ENCODE peak calls at places on chromosomes 1 and 21, in six cellular contexts. One of them, this sample, is unnamed.

GRCh38 chr1:46622341-46622740 is 5.7 kb upstream of the MOB3C start:
- DNase-seq in heart right ventricle: no peak
- DNase-seq in fibroblast of lung: no peak
- DNase-seq in fibroblast of mammary gland: peak
- DNase-seq in Panc1: no peak
- DNase-seq in GM23338: peak
- DNase-seq in this sample: peak

GRCh38 chr1:46673749-46674182 is 2.1 kb downstream of the TEX38 start:
- DNase-seq in GM23338: no peak
- DNase-seq in Panc1: no peak
- DNase-seq in fibroblast of mammary gland: peak
- DNase-seq in fibroblast of lung: peak
- DNase-seq in heart right ventricle: no peak
- DNase-seq in this sample: peak

GRCh38 chr1:160062134-160062533 is 7.8 kb downstream of the KCNJ10 start:
- DNase-seq in heart right ventricle: no peak
- DNase-seq in Panc1: no peak
- DNase-seq in GM23338: no peak
- DNase-seq in fibroblast of mammary gland: no peak
- DNase-seq in fibroblast of lung: no peak
- DNase-seq in this sample: no peak

GRCh38 chr1:162074548-162074947 is 5.1 kb downstream of the NOS1AP start:
- DNase-seq in heart right ventricle: no peak
- DNase-seq in GM23338: peak
- DNase-seq in fibroblast of mammary gland: peak
- DNase-seq in Panc1: no peak
- DNase-seq in fibroblast of lung: peak
- DNase-seq in this sample: no peak

GRCh38 chr1:81799939-81800740 is 594 bp upstream of the ADGRL2 start:
- DNase-seq in Panc1: no peak
- DNase-seq in fibroblast of mammary gland: peak
- DNase-seq in GM23338: peak
- DNase-seq in fibroblast of lung: peak
- DNase-seq in heart right ventricle: peak
- DNase-seq in this sample: peak

GRCh38 chr1:198556969-198557368 is 16.5 kb upstream of the ATP6V1G3 start:
- DNase-seq in Panc1: no peak
- DNase-seq in fibroblast of lung: no peak
- DNase-seq in GM23338: no peak
- DNase-seq in heart right ventricle: peak
- DNase-seq in fibroblast of mammary gland: no peak
- DNase-seq in this sample: peak

GRCh38 chr1:234957330-234958065 is 171.1 kb downstream of the TOMM20 start:
- DNase-seq in Panc1: no peak
- DNase-seq in GM23338: peak
- DNase-seq in fibroblast of lung: peak
- DNase-seq in fibroblast of mammary gland: peak
- DNase-seq in heart right ventricle: no peak
- DNase-seq in this sample: peak

GRCh38 chr1:145963218-145964019 is 956 bp downstream of the ANKRD34A start:
- DNase-seq in heart right ventricle: no peak
- DNase-seq in GM23338: no peak
- DNase-seq in fibroblast of lung: peak
- DNase-seq in fibroblast of mammary gland: peak
- DNase-seq in Panc1: no peak
- DNase-seq in this sample: peak

GRCh38 chr1:17732475-17732874 is 22.7 kb upstream of the ACTL8 start:
- DNase-seq in fibroblast of mammary gland: peak
- DNase-seq in Panc1: no peak
- DNase-seq in fibroblast of lung: peak
- DNase-seq in GM23338: no peak
- DNase-seq in heart right ventricle: no peak
- DNase-seq in this sample: peak

GRCh38 chr1:42429623-42430022 is 26.2 kb downstream of the ZMYND12 start:
- DNase-seq in Panc1: no peak
- DNase-seq in GM23338: no peak
- DNase-seq in fibroblast of mammary gland: peak
- DNase-seq in heart right ventricle: no peak
- DNase-seq in fibroblast of lung: no peak
- DNase-seq in this sample: peak

GRCh38 chr1:69982992-69983391 is 222.4 kb downstream of the LRRC40 start:
- DNase-seq in Panc1: peak
- DNase-seq in fibroblast of mammary gland: peak
- DNase-seq in fibroblast of lung: peak
- DNase-seq in GM23338: no peak
- DNase-seq in heart right ventricle: no peak
- DNase-seq in this sample: peak

GRCh38 chr1:103110701-103111100 is 2.4 kb upstream of the COL11A1 start:
- DNase-seq in Panc1: no peak
- DNase-seq in GM23338: no peak
- DNase-seq in fibroblast of lung: peak
- DNase-seq in heart right ventricle: no peak
- DNase-seq in fibroblast of mammary gland: no peak
- DNase-seq in this sample: no peak

GRCh38 chr1:97337250-97338030 is 583.4 kb downstream of the DPYD start:
- DNase-seq in Panc1: no peak
- DNase-seq in fibroblast of lung: peak
- DNase-seq in heart right ventricle: no peak
- DNase-seq in fibroblast of mammary gland: no peak
- DNase-seq in GM23338: no peak
- DNase-seq in this sample: no peak

GRCh38 chr1:3060601-3061551 is 8.1 kb upstream of the PRDM16 start:
- DNase-seq in fibroblast of mammary gland: no peak
- DNase-seq in fibroblast of lung: peak
- DNase-seq in heart right ventricle: no peak
- DNase-seq in Panc1: no peak
- DNase-seq in GM23338: no peak
- DNase-seq in this sample: no peak

GRCh38 chr1:29655945-29656866 is 419.9 kb downstream of the PTPRU start:
- DNase-seq in fibroblast of mammary gland: no peak
- DNase-seq in heart right ventricle: peak
- DNase-seq in fibroblast of lung: no peak
- DNase-seq in Panc1: no peak
- DNase-seq in GM23338: peak
- DNase-seq in this sample: no peak

GRCh38 chr21:28337319-28337718 is 655.4 kb downstream of the LTN1 start:
- DNase-seq in heart right ventricle: no peak
- DNase-seq in Panc1: no peak
- DNase-seq in fibroblast of mammary gland: peak
- DNase-seq in GM23338: peak
- DNase-seq in fibroblast of lung: peak
- DNase-seq in this sample: peak

GRCh38 chr1:86435327-86435726 is 11.4 kb downstream of the CLCA2 start:
- DNase-seq in Panc1: no peak
- DNase-seq in fibroblast of mammary gland: no peak
- DNase-seq in GM23338: no peak
- DNase-seq in heart right ventricle: no peak
- DNase-seq in fibroblast of lung: no peak
- DNase-seq in this sample: no peak

GRCh38 chr1:19643113-19643512 is 998 bp upstream of the NBL1 start:
- DNase-seq in fibroblast of mammary gland: peak
- DNase-seq in fibroblast of lung: peak
- DNase-seq in Panc1: no peak
- DNase-seq in heart right ventricle: no peak
- DNase-seq in GM23338: no peak
- DNase-seq in this sample: peak

GRCh38 chr1:11730429-11730861 is 5.5 kb upstream of the AGTRAP start:
- DNase-seq in Panc1: no peak
- DNase-seq in fibroblast of mammary gland: no peak
- DNase-seq in heart right ventricle: peak
- DNase-seq in fibroblast of lung: no peak
- DNase-seq in GM23338: no peak
- DNase-seq in this sample: peak

GRCh38 chr1:203306089-203306969 is 1.0 kb downstream of the BTG2 start:
- DNase-seq in fibroblast of lung: peak
- DNase-seq in fibroblast of mammary gland: peak
- DNase-seq in heart right ventricle: peak
- DNase-seq in Panc1: no peak
- DNase-seq in GM23338: no peak
- DNase-seq in this sample: peak
- TF ChIP-seq CTCF in fibroblast of lung: peak
- TF ChIP-seq CTCF in fibroblast of mammary gland: no peak
- TF ChIP-seq CTCF in heart right ventricle: no peak
- TF ChIP-seq CTCF in Panc1: no peak
- TF ChIP-seq CTCF in GM23338: peak
- TF ChIP-seq CTCF in this sample: no peak

GRCh38 chr21:37358392-37358791 is 8.2 kb upstream of the DYRK1A start:
- DNase-seq in Panc1: no peak
- DNase-seq in fibroblast of lung: no peak
- DNase-seq in heart right ventricle: no peak
- DNase-seq in GM23338: no peak
- DNase-seq in fibroblast of mammary gland: peak
- DNase-seq in this sample: peak
- H3K4me3 ChIP-seq in Panc1: no peak
- H3K4me3 ChIP-seq in fibroblast of lung: no peak
- H3K4me3 ChIP-seq in heart right ventricle: no peak
- H3K4me3 ChIP-seq in GM23338: no peak
- H3K4me3 ChIP-seq in fibroblast of mammary gland: no peak
- H3K4me3 ChIP-seq in this sample: no peak

GRCh38 chr1:73637275-73637674 is 560.7 kb downstream of the LRRIQ3 start:
- DNase-seq in Panc1: no peak
- DNase-seq in fibroblast of lung: no peak
- DNase-seq in fibroblast of mammary gland: no peak
- DNase-seq in heart right ventricle: no peak
- DNase-seq in GM23338: peak
- DNase-seq in this sample: no peak

GRCh38 chr1:73639494-73639893 is 558.5 kb downstream of the LRRIQ3 start:
- DNase-seq in GM23338: no peak
- DNase-seq in heart right ventricle: no peak
- DNase-seq in fibroblast of mammary gland: no peak
- DNase-seq in fibroblast of lung: no peak
- DNase-seq in Panc1: no peak
- DNase-seq in this sample: no peak

GRCh38 chr1:73635021-73635420 is 563.0 kb downstream of the LRRIQ3 start:
- DNase-seq in fibroblast of mammary gland: no peak
- DNase-seq in fibroblast of lung: no peak
- DNase-seq in heart right ventricle: no peak
- DNase-seq in GM23338: peak
- DNase-seq in Panc1: no peak
- DNase-seq in this sample: no peak
- TF ChIP-seq CTCF in fibroblast of mammary gland: no peak
- TF ChIP-seq CTCF in fibroblast of lung: no peak
- TF ChIP-seq CTCF in heart right ventricle: no peak
- TF ChIP-seq CTCF in GM23338: peak
- TF ChIP-seq CTCF in Panc1: peak
- TF ChIP-seq CTCF in this sample: no peak

GRCh38 chr1:93056649-93057048 is 22.4 kb upstream of the MTF2 start:
- DNase-seq in fibroblast of mammary gland: no peak
- DNase-seq in heart right ventricle: no peak
- DNase-seq in fibroblast of lung: no peak
- DNase-seq in GM23338: no peak
- DNase-seq in Panc1: no peak
- DNase-seq in this sample: no peak
- H3K4me3 ChIP-seq in fibroblast of mammary gland: no peak
- H3K4me3 ChIP-seq in heart right ventricle: no peak
- H3K4me3 ChIP-seq in fibroblast of lung: no peak
- H3K4me3 ChIP-seq in GM23338: no peak
- H3K4me3 ChIP-seq in Panc1: no peak
- H3K4me3 ChIP-seq in this sample: no peak

DNA sequence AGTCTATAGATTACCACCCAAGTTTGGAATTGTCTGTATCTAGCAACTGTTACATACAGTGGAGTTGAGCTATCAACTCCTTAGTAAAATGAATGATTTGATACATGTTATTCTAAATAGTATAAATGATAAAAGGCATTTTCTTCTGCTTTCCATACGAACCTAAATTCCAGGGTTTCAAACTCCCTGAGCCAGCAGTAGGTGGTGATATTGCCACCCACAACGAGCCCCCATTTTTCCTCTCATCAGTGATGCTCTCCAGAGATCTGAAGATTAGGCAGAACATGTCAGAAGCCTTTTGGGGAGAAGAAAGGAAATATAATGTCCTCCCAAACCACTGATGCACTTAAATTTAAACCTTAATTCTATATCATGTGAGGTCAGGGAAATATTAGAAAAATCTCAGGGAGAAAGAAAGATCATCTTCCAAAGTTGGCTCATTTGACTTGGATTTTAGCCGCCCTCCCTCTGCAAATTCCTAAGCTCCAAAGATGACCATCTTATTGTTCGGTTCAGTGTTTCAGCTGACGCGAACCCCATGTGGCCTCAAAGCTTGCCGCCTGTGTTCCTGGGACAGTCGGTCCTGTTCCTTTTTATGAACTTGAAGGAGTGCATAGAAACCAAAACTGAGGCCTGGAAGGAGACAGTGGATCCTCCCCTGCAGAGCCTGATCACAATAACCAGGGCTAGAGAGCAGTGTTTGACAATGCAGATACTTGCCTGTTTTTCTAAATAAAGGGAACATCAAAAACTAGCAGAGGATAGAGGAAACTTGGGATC is 2.3 kb downstream of the EVA1C start:
- DNase-seq in fibroblast of lung: peak
- DNase-seq in fibroblast of mammary gland: peak
- DNase-seq in GM23338: no peak
- DNase-seq in heart right ventricle: no peak
- DNase-seq in Panc1: no peak
- DNase-seq in this sample: peak
- TF ChIP-seq CTCF in fibroblast of lung: peak
- TF ChIP-seq CTCF in fibroblast of mammary gland: peak
- TF ChIP-seq CTCF in GM23338: peak
- TF ChIP-seq CTCF in heart right ventricle: peak
- TF ChIP-seq CTCF in Panc1: peak
- TF ChIP-seq CTCF in this sample: peak

This sample was measured in foreskin fibroblast.